ENCODE peak calls at places on chromosome 19, in four cellular contexts. One of them, this sample, is unnamed.

GRCh38 chr19:4337906-4338440 is 654 bp downstream of the STAP2 start:
- DNase-seq in GM23338: peak; percentile 51
- DNase-seq in IMR-90: no peak
- DNase-seq in fibroblast of lung: peak; percentile 31
- DNase-seq in this sample: peak; percentile 32

GRCh38 chr19:43651758-43652545 is 12.3 kb upstream of the CADM4 start:
- DNase-seq in GM23338: peak; percentile 88
- DNase-seq in IMR-90: peak; percentile 65
- DNase-seq in fibroblast of lung: peak; percentile 50
- DNase-seq in this sample: peak; percentile 78

GRCh38 chr19:54124393-54124792 is 8.8 kb downstream of the PRPF31 start:
- DNase-seq in GM23338: no peak
- DNase-seq in IMR-90: no peak
- DNase-seq in fibroblast of lung: no peak
- DNase-seq in this sample: no peak

GRCh38 chr19:30148039-30148438 is 206.0 kb downstream of the URI1 start:
- DNase-seq in GM23338: no peak
- DNase-seq in IMR-90: no peak
- DNase-seq in fibroblast of lung: no peak
- DNase-seq in this sample: no peak

GRCh38 chr19:5666921-5667610 is 13.2 kb downstream of the MICOS13 start:
- DNase-seq in GM23338: no peak
- DNase-seq in IMR-90: no peak
- DNase-seq in fibroblast of lung: no peak
- DNase-seq in this sample: no peak

GRCh38 chr19:53549354-53549753 is 11.4 kb downstream of the ZNF331 start:
- DNase-seq in GM23338: peak; percentile 47
- DNase-seq in IMR-90: peak; percentile 68
- DNase-seq in fibroblast of lung: peak; percentile 68
- DNase-seq in this sample: peak; percentile 89

GRCh38 chr19:51366999-51367564 is 894 bp upstream of the ETFB start:
- DNase-seq in GM23338: no peak
- DNase-seq in IMR-90: no peak
- DNase-seq in fibroblast of lung: no peak
- DNase-seq in this sample: peak; percentile 52

GRCh38 chr19:55041627-55042343 is 3.7 kb upstream of the GP6 start:
- DNase-seq in GM23338: no peak
- DNase-seq in IMR-90: no peak
- DNase-seq in fibroblast of lung: no peak
- DNase-seq in this sample: no peak

GRCh38 chr19:6238256-6238642 is 41.5 kb downstream of the MLLT1 start:
- DNase-seq in GM23338: no peak
- DNase-seq in IMR-90: no peak
- DNase-seq in fibroblast of lung: no peak
- DNase-seq in this sample: peak; percentile 19

GRCh38 chr19:7377196-7377595 is 28.5 kb downstream of the ARHGEF18 start:
- DNase-seq in GM23338: no peak
- DNase-seq in IMR-90: no peak
- DNase-seq in fibroblast of lung: no peak
- DNase-seq in this sample: no peak

GRCh38 chr19:13839193-13839937 is 37.6 kb upstream of the NANOS3 start:
- DNase-seq in GM23338: peak; percentile 78
- DNase-seq in IMR-90: peak; percentile 84
- DNase-seq in fibroblast of lung: peak; percentile 88
- DNase-seq in this sample: peak; percentile 94

GRCh38 chr19:40502647-40503046 is 35.8 kb downstream of the SPTBN4 start:
- DNase-seq in GM23338: peak; percentile 71
- DNase-seq in IMR-90: no peak
- DNase-seq in fibroblast of lung: no peak
- DNase-seq in this sample: no peak

DNA sequence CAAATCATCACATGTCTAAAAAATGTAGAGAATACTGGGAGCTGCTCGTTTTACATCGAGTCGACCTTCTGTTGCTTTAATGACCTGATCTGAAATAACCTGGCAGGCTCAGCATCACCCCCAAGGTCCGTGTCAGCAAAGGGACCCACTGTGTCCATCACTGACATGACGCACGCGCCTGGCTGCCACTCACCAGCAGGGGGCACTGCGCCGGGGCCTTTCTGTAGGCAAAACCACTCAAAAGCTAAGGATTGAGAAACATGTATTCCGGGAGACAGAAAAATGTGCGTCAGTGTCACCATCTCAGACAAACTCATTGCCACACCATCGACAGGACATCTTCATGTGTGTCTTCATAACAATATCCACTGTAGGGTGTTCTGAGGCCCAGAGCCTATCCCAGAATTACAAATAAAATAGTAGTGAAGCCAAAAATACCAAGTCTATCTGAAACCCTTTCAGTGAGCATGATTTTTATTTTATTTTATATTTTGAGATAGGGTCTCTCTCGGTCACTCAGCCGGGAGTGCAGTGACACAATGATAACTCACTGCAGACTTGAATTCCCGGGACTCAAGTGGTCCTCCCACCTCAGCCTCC is 130.3 kb upstream of the LSM14A start:
- DNase-seq in GM23338: peak; percentile 88
- DNase-seq in IMR-90: peak; percentile 33
- DNase-seq in fibroblast of lung: peak; percentile 5
- DNase-seq in this sample: peak; percentile 74
- H2AFZ ChIP-seq in GM23338: no peak overlapping the region
- H2AFZ ChIP-seq in IMR-90: no peak overlapping the region
- H2AFZ ChIP-seq in fibroblast of lung: no peak overlapping the region
- H2AFZ ChIP-seq in this sample: no peak overlapping the region

GRCh38 chr19:1827566-1828278 is 15.6 kb upstream of the ATP8B3 start:
- DNase-seq in GM23338: no peak
- DNase-seq in IMR-90: no peak
- DNase-seq in fibroblast of lung: no peak
- DNase-seq in this sample: no peak
- H2AFZ ChIP-seq in GM23338: no peak overlapping the region
- H2AFZ ChIP-seq in IMR-90: no peak overlapping the region
- H2AFZ ChIP-seq in fibroblast of lung: no peak overlapping the region
- H2AFZ ChIP-seq in this sample: no peak overlapping the region

GRCh38 chr19:2253106-2254051 is 2.8 kb downstream of the JSRP1 start:
- DNase-seq in GM23338: peak; percentile 87
- DNase-seq in IMR-90: no peak
- DNase-seq in fibroblast of lung: no peak
- DNase-seq in this sample: no peak
- H2AFZ ChIP-seq in GM23338: peak overlapping the region; percentile 98
- H2AFZ ChIP-seq in IMR-90: peak overlapping the region; percentile 70
- H2AFZ ChIP-seq in fibroblast of lung: no peak overlapping the region
- H2AFZ ChIP-seq in this sample: no peak overlapping the region

DNA sequence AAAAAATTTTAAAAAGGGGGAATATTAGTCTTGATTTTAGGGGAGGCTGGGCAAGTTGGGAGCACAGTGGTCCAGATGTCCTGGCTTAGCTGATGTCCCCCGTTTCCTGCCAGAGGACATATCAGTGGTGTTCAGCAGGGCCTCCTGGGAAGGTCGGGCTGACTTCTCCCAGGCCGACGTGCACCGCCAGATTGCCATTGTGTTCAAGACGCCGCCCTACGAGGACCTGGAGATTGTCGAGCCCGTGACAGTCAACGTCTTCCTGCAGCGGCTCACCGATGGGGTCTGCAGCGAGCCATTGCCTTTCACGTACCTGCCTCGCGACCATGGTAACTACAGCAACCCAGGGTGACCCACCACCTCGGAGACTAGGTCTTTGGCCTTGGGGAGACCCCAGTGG is 6.4 kb upstream of the CLASRP start:
- DNase-seq in GM23338: no peak
- DNase-seq in IMR-90: no peak
- DNase-seq in fibroblast of lung: no peak
- DNase-seq in this sample: no peak
- H2AFZ ChIP-seq in GM23338: no peak overlapping the region
- H2AFZ ChIP-seq in IMR-90: no peak overlapping the region
- H2AFZ ChIP-seq in fibroblast of lung: no peak overlapping the region
- H2AFZ ChIP-seq in this sample: no peak overlapping the region

GRCh38 chr19:19399733-19400438 is 5.6 kb upstream of the GATAD2A start:
- DNase-seq in GM23338: no peak
- DNase-seq in IMR-90: peak; percentile 38
- DNase-seq in fibroblast of lung: peak; percentile 48
- DNase-seq in this sample: peak; percentile 75
- H2AFZ ChIP-seq in GM23338: no peak overlapping the region
- H2AFZ ChIP-seq in IMR-90: peak overlapping the region; percentile 53
- H2AFZ ChIP-seq in fibroblast of lung: peak overlapping the region; percentile 45
- H2AFZ ChIP-seq in this sample: peak overlapping the region; percentile 68

GRCh38 chr19:32717496-32717895 is 2.1 kb upstream of the TDRD12 start:
- DNase-seq in GM23338: no peak
- DNase-seq in IMR-90: no peak
- DNase-seq in fibroblast of lung: no peak
- DNase-seq in this sample: no peak
- H2AFZ ChIP-seq in GM23338: no peak overlapping the region
- H2AFZ ChIP-seq in IMR-90: no peak overlapping the region
- H2AFZ ChIP-seq in fibroblast of lung: no peak overlapping the region
- H2AFZ ChIP-seq in this sample: no peak overlapping the region

DNA sequence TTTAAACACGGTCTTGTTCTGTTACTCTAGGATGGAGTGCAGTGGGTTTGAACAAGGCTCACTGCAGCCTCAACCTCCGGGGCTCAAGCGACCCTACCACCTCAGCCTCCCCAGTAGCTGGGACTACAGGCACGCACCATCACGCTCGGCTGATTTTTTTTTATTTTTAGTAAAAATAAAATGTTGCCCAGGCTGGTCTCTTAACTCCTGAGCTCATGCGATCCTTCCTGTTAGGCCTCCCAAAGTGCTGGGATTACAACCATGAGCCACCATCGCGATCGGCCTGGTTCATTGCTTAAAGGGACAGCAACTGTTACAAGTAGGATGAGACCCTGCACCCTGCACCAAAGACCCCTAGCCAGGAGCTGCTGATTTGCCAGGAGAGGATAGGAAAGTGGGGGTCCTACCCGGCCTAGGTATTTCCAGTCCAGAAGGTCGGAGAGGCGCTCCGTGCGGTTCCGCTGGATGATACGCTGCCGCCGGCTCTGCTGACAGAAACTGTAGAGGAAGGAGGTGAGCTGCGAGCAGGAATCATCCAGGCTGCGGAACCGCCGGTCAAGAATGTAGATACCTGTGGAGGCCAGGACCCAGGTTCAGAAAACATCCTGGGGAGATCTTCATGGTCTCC is 5.1 kb downstream of the FTL start:
- DNase-seq in GM23338: no peak
- DNase-seq in IMR-90: no peak
- DNase-seq in fibroblast of lung: no peak
- DNase-seq in this sample: no peak
- H2AFZ ChIP-seq in GM23338: no peak overlapping the region
- H2AFZ ChIP-seq in IMR-90: no peak overlapping the region
- H2AFZ ChIP-seq in fibroblast of lung: no peak overlapping the region
- H2AFZ ChIP-seq in this sample: no peak overlapping the region

GRCh38 chr19:42111811-42112210 is 20.4 kb downstream of the POU2F2 start:
- DNase-seq in GM23338: no peak
- DNase-seq in IMR-90: peak; percentile 52
- DNase-seq in fibroblast of lung: peak; percentile 76
- DNase-seq in this sample: peak; percentile 64

GRCh38 chr19:42109896-42110295 is 22.4 kb downstream of the POU2F2 start:
- DNase-seq in GM23338: no peak
- DNase-seq in IMR-90: no peak
- DNase-seq in fibroblast of lung: no peak
- DNase-seq in this sample: no peak

GRCh38 chr19:42111384-42111783 is 20.9 kb downstream of the POU2F2 start:
- DNase-seq in GM23338: no peak
- DNase-seq in IMR-90: peak; percentile 75
- DNase-seq in fibroblast of lung: peak; percentile 80
- DNase-seq in this sample: peak; percentile 76

GRCh38 chr19:42110658-42111057 is 21.6 kb downstream of the POU2F2 start:
- DNase-seq in GM23338: no peak
- DNase-seq in IMR-90: no peak
- DNase-seq in fibroblast of lung: no peak
- DNase-seq in this sample: no peak

DNA sequence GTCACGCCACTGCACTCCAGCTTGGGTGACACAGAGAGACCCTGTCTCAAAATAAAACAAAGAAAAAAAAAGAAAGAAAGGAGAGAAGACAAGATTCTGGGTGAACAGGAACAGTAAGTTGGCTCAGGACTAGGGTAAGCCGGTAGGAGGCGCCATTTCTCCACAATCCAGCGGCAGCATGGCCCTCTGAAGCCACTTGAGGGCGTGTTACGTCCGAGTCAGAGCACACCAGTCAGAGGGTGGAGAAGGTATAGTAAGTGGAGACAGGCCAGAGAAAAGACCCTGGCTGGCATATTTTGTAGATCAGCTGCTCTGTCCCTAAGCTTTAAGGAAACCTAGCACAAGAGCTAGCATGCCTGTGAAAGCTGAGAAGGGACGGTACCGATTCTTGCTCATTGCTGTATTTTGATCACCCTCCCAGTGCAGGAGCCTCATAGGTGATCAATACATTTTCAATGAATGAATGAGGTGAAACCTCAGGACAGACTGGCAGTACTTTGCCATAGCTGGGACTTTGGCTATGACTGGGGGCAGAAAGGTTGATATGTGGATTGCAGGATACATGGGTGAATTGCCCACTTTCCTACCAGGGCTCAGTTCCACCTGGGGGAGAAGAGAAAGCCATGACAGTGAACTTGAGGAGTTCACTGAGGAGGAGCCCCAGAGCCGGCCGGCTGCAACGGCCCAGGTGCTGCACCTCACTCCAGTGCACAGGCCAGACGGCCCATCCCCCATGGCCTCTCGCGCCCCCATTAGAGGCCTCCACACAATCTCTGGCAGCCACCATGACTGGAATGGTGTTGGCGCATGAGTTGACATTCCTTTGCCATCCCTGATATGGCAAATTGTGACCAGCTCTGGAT is 23.5 kb downstream of the POU2F2 start:
- DNase-seq in GM23338: peak; percentile 96
- DNase-seq in IMR-90: peak; percentile 89
- DNase-seq in fibroblast of lung: peak; percentile 79
- DNase-seq in this sample: peak; percentile 92
- H2AFZ ChIP-seq in GM23338: peak overlapping the region; percentile 23
- H2AFZ ChIP-seq in IMR-90: peak overlapping the region; percentile 77
- H2AFZ ChIP-seq in fibroblast of lung: no peak overlapping the region
- H2AFZ ChIP-seq in this sample: no peak overlapping the region

This sample was measured in GM23248.